ENCODE peak calls at places on chromosome 4, in five cellular contexts. W, M, G, Z and J are unnamed samples. For H3K27me3, the result is how much of the 10 kb centered on the place peaks cover.

GRCh38 chr4:25810815-25811690 is 51.7 kb downstream of the SEL1L3 start:
- DNase-seq in W (no peak), M (peak), G (no peak), Z (no peak), J (no peak)

GRCh38 chr4:61064636-61065035 is 135.5 kb upstream of the ADGRL3 start:
- DNase-seq in Z (no peak), W (no peak), M (no peak), G (no peak), J (no peak)

GRCh38 chr4:148982200-148982599 is 540.0 kb upstream of the NR3C2 start:
- DNase-seq in M (no peak), Z (no peak), G (no peak), W (no peak), J (no peak)

GRCh38 chr4:112857461-112857860 is 192.0 kb upstream of the ANK2 start:
- DNase-seq in Z (no peak), G (no peak), M (peak), W (no peak), J (no peak)

GRCh38 chr4:73864365-73864764 is 4.8 kb upstream of the CXCL1 start:
- DNase-seq in Z (peak), M (peak), W (no peak), G (no peak), J (no peak)

GRCh38 chr4:39451423-39452023 is 7.2 kb downstream of the RPL9 start:
- DNase-seq in M (no peak), G (no peak), Z (no peak), W (no peak), J (no peak)

GRCh38 chr4:30720021-30720655 is at the start of gene PCDH7:
- DNase-seq in W (no peak), Z (no peak), M (peak), G (peak), J (peak)

GRCh38 chr4:173217727-173218126 is 49.1 kb downstream of the GALNT7 start:
- DNase-seq in G (no peak), W (no peak), Z (no peak), M (no peak), J (no peak)

GRCh38 chr4:33149658-33150057 is 2429.5 kb downstream of the PCDH7 start:
- DNase-seq in Z (no peak), M (no peak), G (no peak), W (no peak), J (no peak)

GRCh38 chr4:90219822-90220221 is 92.6 kb downstream of the CCSER1 start:
- DNase-seq in W (no peak), M (no peak), G (no peak), Z (no peak), J (no peak)

GRCh38 chr4:38905657-38906398 is 38.2 kb downstream of the FAM114A1 start:
- DNase-seq in M (no peak), W (peak), G (no peak), Z (no peak), J (no peak)

GRCh38 chr4:149095798-149096197 is 653.6 kb upstream of the NR3C2 start:
- DNase-seq in W (no peak), M (no peak), G (no peak), Z (no peak), J (no peak)

GRCh38 chr4:151917145-151917775 is 156.5 kb upstream of the GATB start:
- DNase-seq in M (no peak), G (no peak), Z (no peak), W (no peak), J (no peak)

GRCh38 chr4:86307432-86307831 is 52.4 kb downstream of the MAPK10 start:
- DNase-seq in G (no peak), M (no peak), Z (no peak), W (no peak), J (no peak)

GRCh38 chr4:140286503-140286902 is 86.9 kb upstream of the SCOC start:
- DNase-seq in M (no peak), W (peak), G (no peak), Z (no peak), J (no peak)

GRCh38 chr4:11079171-11079570 is 349.5 kb downstream of the HS3ST1 start:
- DNase-seq in G (no peak), M (no peak), Z (no peak), W (no peak), J (no peak)

GRCh38 chr4:120801171-120801758 is 121.3 kb downstream of the PRDM5 start:
- DNase-seq in Z (no peak), M (peak), W (no peak), G (peak), J (no peak)

GRCh38 chr4:165737309-165737972 is 135.6 kb upstream of the TLL1 start:
- DNase-seq in M (no peak), Z (no peak), G (no peak), W (no peak), J (no peak)

GRCh38 chr4:70863099-70863790 is 23.6 kb upstream of the GRSF1 start:
- DNase-seq in G (no peak), W (no peak), Z (no peak), M (no peak), J (peak)

GRCh38 chr4:189215574-189215973 is 725.1 kb upstream of the FRG1 start:
- DNase-seq in W (no peak), M (no peak), Z (no peak), G (no peak), J (no peak)

GRCh38 chr4:107035711-107036601 is at the start of gene DKK2:
- DNase-seq in M (peak), W (peak), G (peak), Z (peak), J (no peak)

GRCh38 chr4:107034091-107034698 is 1.9 kb downstream of the DKK2 start:
- DNase-seq in G (peak), Z (no peak), W (peak), M (peak), J (no peak)

GRCh38 chr4:107036602-107037151 is 564 bp upstream of the DKK2 start:
- DNase-seq in W (no peak), G (peak), Z (no peak), M (peak), J (no peak)

GRCh38 chr4:107034982-107035710 is 967 bp downstream of the DKK2 start:
- DNase-seq in G (peak), W (peak), Z (peak), M (peak), J (no peak)

GRCh38 chr4:107037188-107037587 is 1.1 kb upstream of the DKK2 start:
- DNase-seq in M (peak), Z (peak), W (peak), G (peak), J (no peak)
- TF ChIP-seq CTCF in M (peak), Z (no peak), W (no peak), G (peak), J (peak)

GRCh38 chr4:108943971-108944370 is 181.1 kb upstream of the ETNPPL start:
- DNase-seq in G (no peak), Z (no peak), M (no peak), W (no peak), J (no peak)

GRCh38 chr4:108941914-108942379 is 179.1 kb upstream of the ETNPPL start:
- DNase-seq in W (no peak), G (peak), Z (no peak), M (no peak), J (no peak)

GRCh38 chr4:108937066-108937465 is 174.2 kb upstream of the ETNPPL start:
- DNase-seq in M (no peak), Z (no peak), G (no peak), W (no peak), J (no peak)

GRCh38 chr4:108943371-108943770 is 180.5 kb upstream of the ETNPPL start:
- DNase-seq in W (no peak), Z (no peak), M (no peak), G (no peak), J (no peak)

GRCh38 chr4:108940086-108941033 is 177.5 kb upstream of the ETNPPL start:
- DNase-seq in M (no peak), W (no peak), G (no peak), Z (no peak), J (no peak)
- H3K27me3 ChIP-seq in M (under half), W (under half), G (under half), Z (under half), J (under half)

DNA sequence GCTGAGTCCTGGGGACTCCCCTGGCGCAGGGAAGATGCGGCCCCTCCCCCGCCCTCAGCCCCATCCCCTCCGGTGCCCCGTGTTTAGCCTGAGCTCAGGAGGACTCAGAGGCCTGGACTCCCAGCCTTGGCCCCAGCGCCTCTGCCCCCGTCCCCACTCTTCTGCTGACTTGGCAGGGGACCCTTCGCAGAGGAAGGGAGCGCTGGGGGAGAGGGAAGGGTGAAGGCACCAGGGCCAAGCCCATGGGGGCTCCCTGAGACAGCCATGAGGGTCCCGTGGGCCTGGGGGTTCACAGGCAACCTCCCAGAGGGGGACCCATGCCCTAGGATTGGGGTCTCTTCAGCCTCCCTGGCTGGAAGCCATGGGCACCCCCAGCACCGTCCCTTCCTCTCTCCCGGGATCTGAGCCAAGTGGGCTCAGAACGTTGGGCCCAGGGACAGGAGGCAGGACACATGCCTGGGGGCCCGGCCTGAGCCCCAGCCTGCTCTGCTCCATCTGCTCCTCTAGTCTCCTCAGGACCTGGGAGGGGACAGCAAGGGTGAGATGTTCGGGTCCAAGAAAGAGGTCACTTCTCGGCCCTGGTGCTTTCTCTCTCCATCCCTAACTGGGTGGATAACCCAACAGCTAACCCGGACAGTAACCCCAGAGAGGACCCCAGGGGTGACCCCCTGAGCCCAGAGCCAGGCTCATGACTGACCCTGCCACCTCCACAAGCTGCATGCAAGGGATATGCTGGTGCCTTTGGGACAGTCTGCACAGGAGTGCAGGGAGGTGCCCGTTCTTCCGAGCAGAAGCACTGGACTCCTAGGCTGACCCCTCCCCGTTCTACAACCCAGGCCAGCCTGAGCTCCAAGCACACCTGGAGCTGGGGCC is 1.5 kb upstream of the CPLX1 start:
- DNase-seq in G (peak), W (no peak), M (no peak), Z (peak), J (no peak)
- H3K4me3 ChIP-seq in G (no peak), W (no peak), M (no peak), Z (no peak), J (no peak)

GRCh38 chr4:127601029-127601428 is 31.7 kb upstream of the INTU start:
- DNase-seq in Z (no peak), G (no peak), W (no peak), M (no peak), J (no peak)
- TF ChIP-seq CTCF in Z (no peak), G (no peak), W (no peak), M (peak), J (no peak)

GRCh38 chr4:3700736-3701135 is 65.4 kb upstream of the ADRA2C start:
- DNase-seq in Z (no peak), W (no peak), G (no peak), M (no peak), J (no peak)
- H3K27me3 ChIP-seq in Z (under half), W (under half), G (under half), M (under half), J (under half)

GRCh38 chr4:48271048-48271452 is 1.4 kb upstream of the TEC start:
- DNase-seq in W (no peak), G (no peak), Z (no peak), M (no peak), J (peak)
- H3K4me3 ChIP-seq in W (no peak), G (no peak), Z (no peak), M (no peak), J (peak)

GRCh38 chr4:154686838-154687237 is 57.0 kb upstream of the LRAT start:
- DNase-seq in W (no peak), M (no peak), G (no peak), Z (no peak), J (no peak)
- TF ChIP-seq CTCF in W (no peak), M (peak), G (no peak), Z (no peak), J (peak)